ENCODE peak calls at places on chromosomes 1 and 21, in eight cellular contexts. U is Panc1, H is K562, J is spleen, Z is GM23338, M is stomach, T is esophagus muscularis mucosa, P is HepG2. Q is an unnamed sample.

GRCh38 chr1:92698932-92699331 is 86.0 kb downstream of the EVI5 start:
- DNase-seq in U (no peak), H (no peak), J (no peak), Z (no peak), M (no peak), T (no peak), P (no peak), Q (no peak)

GRCh38 chr1:200364121-200364759 is 45.6 kb downstream of the ZNF281 start:
- DNase-seq in U (no peak), H (no peak), J (no peak), Z (peak; percentile 88), M (no peak), T (no peak), P (peak; percentile 49), Q (no peak)

GRCh38 chr1:171134194-171134924 is 43.7 kb downstream of the FMO3 start:
- DNase-seq in U (no peak), H (no peak), J (no peak), Z (no peak), M (no peak), T (no peak), P (no peak), Q (no peak)

GRCh38 chr1:41681331-41682136 is 197.1 kb upstream of the EDN2 start:
- DNase-seq in U (no peak), H (no peak), J (peak; percentile 58), Z (no peak), M (no peak), T (no peak), P (no peak), Q (no peak)

GRCh38 chr1:30513396-30514136 is 209.8 kb downstream of the MATN1 start:
- DNase-seq in U (no peak), H (no peak), J (peak; percentile 61), Z (no peak), M (peak; percentile 17), T (no peak), P (no peak), Q (no peak)

GRCh38 chr1:72229893-72230292 is 52.4 kb downstream of the NEGR1 start:
- DNase-seq in U (no peak), H (no peak), J (no peak), Z (no peak), M (no peak), T (no peak), P (peak; percentile 12), Q (no peak)

GRCh38 chr1:230392920-230393521 is 33.1 kb downstream of the PGBD5 start:
- DNase-seq in U (no peak), H (no peak), J (no peak), Z (peak; percentile 55), M (no peak), T (no peak), P (no peak), Q (no peak)

GRCh38 chr1:213268221-213268620 is 217.2 kb downstream of the RPS6KC1 start:
- DNase-seq in U (no peak), H (no peak), J (no peak), Z (no peak), M (no peak), T (no peak), P (no peak), Q (no peak)

GRCh38 chr1:119715542-119715941 is 3.8 kb downstream of the PHGDH start:
- DNase-seq in U (no peak), H (no peak), J (no peak), Z (peak; percentile 35), M (no peak), T (no peak), P (no peak), Q (no peak)

DNA sequence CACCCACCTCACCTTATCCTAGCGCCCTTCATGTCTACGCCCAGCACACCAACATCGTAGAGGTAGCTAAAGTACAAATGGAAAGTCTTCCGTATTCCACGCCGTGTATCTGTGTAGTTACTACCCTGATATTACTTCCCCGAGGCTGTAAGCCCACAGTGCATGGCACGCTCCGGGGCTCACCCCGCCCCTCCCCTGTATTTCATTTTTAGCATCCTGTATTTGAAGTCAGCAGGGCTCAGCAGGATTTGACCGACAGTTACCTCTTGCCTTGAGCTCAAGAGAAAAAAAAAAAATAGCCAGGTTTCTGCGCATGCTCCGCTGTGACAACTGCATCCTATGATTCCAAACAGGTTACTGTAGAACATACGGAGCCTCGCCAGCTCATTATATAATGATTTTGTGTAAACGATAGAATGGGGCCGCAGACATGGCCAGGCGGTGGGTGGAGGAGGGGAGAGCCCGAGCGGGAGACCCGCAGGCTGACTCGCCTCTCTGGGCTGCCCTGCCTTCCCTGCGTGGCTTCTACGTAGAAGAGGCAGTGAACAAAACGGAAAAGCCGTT is 1.3 kb downstream of the ABCG1 start:
- DNase-seq in U (peak; percentile 51), H (no peak), J (peak; percentile 92), Z (peak; percentile 83), M (peak; percentile 69), T (peak; percentile 94), P (peak; percentile 39), Q (no peak)
- TF ChIP-seq POLR2AphosphoS5 in U (no peak), H (no peak), J (peak; percentile 61), Z (no peak), M (no peak), T (peak; percentile 87), P (no peak), Q (no peak)

DNA sequence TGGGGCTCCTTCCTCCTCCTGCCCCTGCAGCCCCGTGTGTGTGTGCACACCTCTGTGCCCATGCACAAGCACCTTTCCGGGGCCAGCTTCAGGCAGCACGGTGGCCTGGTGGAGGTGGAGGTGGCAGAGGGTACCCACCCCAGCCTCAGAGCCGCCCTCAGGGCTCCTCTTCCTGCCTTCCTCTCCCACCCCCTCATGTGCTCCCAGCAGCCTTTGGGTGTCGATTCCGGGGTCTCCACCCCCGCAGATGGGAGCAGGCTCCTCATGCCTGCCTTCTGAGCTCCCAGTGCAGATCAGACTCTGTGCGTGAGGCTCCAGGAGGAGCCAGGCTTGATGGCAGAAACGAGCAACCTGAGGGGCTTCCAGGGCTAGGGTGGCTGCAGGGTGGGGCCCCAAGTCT is 29.2 kb upstream of the PLCH2 start:
- DNase-seq in U (no peak), H (no peak), J (no peak), Z (no peak), M (no peak), T (no peak), P (no peak), Q (no peak)
- TF ChIP-seq POLR2AphosphoS5 in U (no peak), H (no peak), J (no peak), Z (no peak), M (no peak), T (no peak), P (no peak), Q (no peak)

GRCh38 chr1:209355415-209355814 is 228.1 kb upstream of the CAMK1G start:
- DNase-seq in U (no peak), H (no peak), J (no peak), Z (no peak), M (no peak), T (peak; percentile 39), P (no peak), Q (no peak)

GRCh38 chr1:209353097-209353496 is 230.4 kb upstream of the CAMK1G start:
- DNase-seq in U (no peak), H (no peak), J (no peak), Z (no peak), M (no peak), T (peak; percentile 42), P (no peak), Q (no peak)

GRCh38 chr1:209356909-209357498 is 226.5 kb upstream of the CAMK1G start:
- DNase-seq in U (no peak), H (no peak), J (no peak), Z (peak; percentile 59), M (no peak), T (no peak), P (no peak), Q (no peak)

GRCh38 chr1:209354111-209354839 is 229.2 kb upstream of the CAMK1G start:
- DNase-seq in U (peak; percentile 43), H (peak; percentile 73), J (no peak), Z (peak; percentile 96), M (peak; percentile 80), T (peak; percentile 92), P (peak; percentile 59), Q (peak; percentile 32)

DNA sequence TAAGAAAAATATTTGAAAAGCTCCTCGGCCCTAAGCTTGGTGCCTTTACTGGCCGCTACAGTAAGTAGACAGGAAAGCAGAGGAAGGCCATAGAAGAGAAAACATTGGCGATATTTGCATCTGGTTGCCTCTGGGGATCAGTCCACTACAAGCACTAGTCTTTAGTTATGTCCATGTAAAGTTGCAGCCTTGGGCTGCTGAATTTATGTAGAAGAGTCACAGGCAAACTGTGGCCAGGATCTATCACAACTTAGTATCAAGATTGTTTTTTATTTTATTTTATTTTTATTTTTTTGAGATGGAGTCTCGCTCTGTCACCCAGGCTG is 228.7 kb upstream of the CAMK1G start:
- DNase-seq in U (no peak), H (no peak), J (no peak), Z (no peak), M (no peak), T (peak; percentile 21), P (no peak), Q (no peak)
- TF ChIP-seq POLR2AphosphoS5 in U (no peak), H (no peak), J (no peak), Z (no peak), M (no peak), T (no peak), P (no peak), Q (no peak)

GRCh38 chr1:43436371-43436770 is 17.4 kb downstream of the HYI start:
- DNase-seq in U (no peak), H (no peak), J (peak; percentile 6), Z (no peak), M (no peak), T (no peak), P (no peak), Q (no peak)

GRCh38 chr1:43434256-43434655 is 19.5 kb downstream of the HYI start:
- DNase-seq in U (no peak), H (no peak), J (peak; percentile 24), Z (no peak), M (no peak), T (no peak), P (no peak), Q (no peak)

GRCh38 chr1:43437031-43437973 is 16.4 kb downstream of the HYI start:
- DNase-seq in U (no peak), H (no peak), J (peak; percentile 31), Z (peak; percentile 36), M (peak; percentile 17), T (no peak), P (no peak), Q (no peak)

GRCh38 chr1:43432907-43433306 is 20.8 kb downstream of the HYI start:
- DNase-seq in U (no peak), H (no peak), J (peak; percentile 38), Z (no peak), M (no peak), T (no peak), P (no peak), Q (no peak)

DNA sequence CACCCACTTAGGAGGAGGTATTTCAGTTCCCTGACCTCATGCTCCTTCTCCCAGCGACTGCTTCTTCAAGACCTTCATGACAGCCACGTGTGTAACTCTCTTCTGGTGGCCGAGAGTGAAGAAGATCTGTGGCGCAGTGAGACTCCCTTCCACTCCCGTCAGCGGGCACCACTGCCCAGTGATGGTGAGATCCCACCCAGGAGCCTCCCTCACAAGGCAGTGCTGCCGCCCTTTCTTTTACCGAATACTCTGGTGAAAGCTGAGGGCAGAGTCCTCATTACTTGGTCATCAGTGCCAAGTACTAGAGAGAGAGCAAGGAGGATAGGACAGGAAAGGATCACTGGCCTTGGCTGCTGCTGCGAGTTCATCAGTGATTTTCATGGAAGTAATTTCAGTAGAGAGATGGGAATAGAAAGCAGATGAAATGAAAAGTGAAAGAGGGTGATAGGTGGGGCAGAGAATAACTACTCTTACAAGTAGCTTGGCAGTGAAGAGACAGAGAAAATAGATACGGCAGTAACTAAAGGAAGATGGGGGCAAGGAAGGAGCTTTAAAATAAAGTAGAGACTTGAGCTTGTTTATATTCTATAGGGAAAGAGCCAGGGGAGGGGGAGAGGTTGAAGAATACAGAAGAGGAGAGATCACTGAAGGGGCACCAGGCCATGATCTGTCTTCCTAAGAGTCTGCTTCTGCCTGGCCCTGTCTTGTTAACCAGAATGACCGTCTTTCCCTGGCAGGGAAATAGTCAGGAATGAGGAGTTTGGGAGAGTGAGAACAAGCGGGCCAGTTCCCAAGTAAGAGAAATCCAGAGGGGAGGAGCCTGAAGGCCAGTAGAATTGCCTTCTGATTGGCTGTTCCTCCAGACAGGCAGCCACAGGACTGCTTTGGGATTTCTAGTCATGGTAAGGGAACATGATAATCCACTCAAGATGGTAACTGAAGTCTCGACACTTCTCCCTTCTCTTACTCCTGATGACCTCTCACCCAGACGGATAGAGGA is 18.3 kb downstream of the HYI start:
- DNase-seq in U (no peak), H (no peak), J (peak; percentile 40), Z (peak; percentile 47), M (no peak), T (no peak), P (no peak), Q (no peak)
- TF ChIP-seq POLR2AphosphoS5 in U (no peak), H (no peak), J (no peak), Z (no peak), M (no peak), T (peak; percentile 36), P (no peak), Q (no peak)

Q was measured in GM12891.